ENCODE peak calls at places on chromosomes 3 and 15, in six cellular contexts. E is upper lobe of left lung, S is H1, H is A549, O is K562, G is transverse colon. Q is an unnamed sample.

GRCh38 chr15:63389902-63390301 is 8.3 kb upstream of the CA12 start:
- DNase-seq in G (peak; percentile 96), E (no peak), H (no peak), S (no peak), O (peak; percentile 31), Q (peak; percentile 37)

GRCh38 chr3:151351216-151351615 is 21.9 kb upstream of the P2RY13 start:
- DNase-seq in O (no peak), H (no peak), S (no peak), E (no peak), G (no peak), Q (no peak)

GRCh38 chr3:156599475-156599874 is 44.6 kb upstream of the SSR3 start:
- DNase-seq in O (no peak), S (no peak), G (no peak), H (no peak), E (no peak), Q (no peak)

GRCh38 chr3:136070953-136071949 is 105.7 kb downstream of the PPP2R3A start:
- DNase-seq in E (no peak), O (no peak), G (no peak), H (no peak), S (no peak), Q (no peak)

GRCh38 chr3:47022540-47023161 is 43.2 kb downstream of the NBEAL2 start:
- DNase-seq in E (no peak), S (no peak), G (peak; percentile 71), H (no peak), O (no peak), Q (peak; percentile 34)

GRCh38 chr3:120496278-120496975 is 45.6 kb upstream of the FSTL1 start:
- DNase-seq in G (no peak), O (no peak), H (peak; percentile 15), S (no peak), E (no peak), Q (no peak)

GRCh38 chr3:32431481-32431880 is 39.8 kb downstream of the CMTM7 start:
- DNase-seq in S (peak; percentile 26), G (no peak), E (no peak), H (no peak), O (no peak), Q (no peak)

GRCh38 chr15:62469874-62470688 is 305.0 kb upstream of the C2CD4B start:
- DNase-seq in E (no peak), S (no peak), O (no peak), G (no peak), H (no peak), Q (no peak)

GRCh38 chr3:165355316-165355715 is 159.1 kb upstream of the SLITRK3 start:
- DNase-seq in S (no peak), O (no peak), G (no peak), E (no peak), H (no peak), Q (no peak)

GRCh38 chr15:71780349-71780976 is 29.9 kb upstream of the NR2E3 start:
- DNase-seq in G (peak; percentile 23), E (peak; percentile 40), S (no peak), H (peak; percentile 84), O (peak; percentile 54), Q (peak; percentile 27)

GRCh38 chr3:100953103-100953502 is 40.1 kb downstream of the ABI3BP start:
- DNase-seq in H (no peak), S (no peak), E (no peak), G (no peak), O (no peak), Q (no peak)

GRCh38 chr3:169305460-169305859 is 358.1 kb downstream of the MECOM start:
- DNase-seq in H (no peak), O (no peak), S (no peak), E (no peak), G (peak; percentile 61), Q (no peak)

GRCh38 chr3:125694761-125695294 is 99.5 kb upstream of the OSBPL11 start:
- DNase-seq in O (no peak), H (no peak), G (no peak), E (no peak), S (no peak), Q (no peak)

GRCh38 chr3:55481067-55481917 is 5.8 kb downstream of the WNT5A start:
- DNase-seq in S (peak; percentile 62), H (no peak), O (no peak), G (no peak), E (peak; percentile 85), Q (peak; percentile 70)

GRCh38 chr15:75059607-75060006 is 36.2 kb downstream of the PPCDC start:
- DNase-seq in O (no peak), E (no peak), S (no peak), H (no peak), G (no peak), Q (no peak)

GRCh38 chr3:142278451-142278850 is 53.1 kb upstream of the GK5 start:
- DNase-seq in H (no peak), E (no peak), S (no peak), G (no peak), O (no peak), Q (no peak)

GRCh38 chr3:24496529-24497482 is 2.2 kb upstream of the THRB start:
- DNase-seq in E (peak; percentile 10), G (peak; percentile 77), H (peak; percentile 81), O (peak; percentile 67), S (peak; percentile 73), Q (peak; percentile 68)

GRCh38 chr3:155241559-155241958 is 51.9 kb downstream of the STRIT1 start:
- DNase-seq in H (no peak), S (no peak), E (no peak), G (no peak), O (no peak), Q (no peak)

GRCh38 chr3:193897288-193897687 is 238.7 kb upstream of the HES1 start:
- DNase-seq in O (peak; percentile 59), G (no peak), H (no peak), S (no peak), E (no peak), Q (peak; percentile 79)

GRCh38 chr3:30344288-30344687 is 262.1 kb upstream of the TGFBR2 start:
- DNase-seq in S (no peak), H (no peak), G (no peak), O (no peak), E (no peak), Q (no peak)

GRCh38 chr15:53447053-53447574 is 312.3 kb downstream of the WDR72 start:
- DNase-seq in O (no peak), E (no peak), S (no peak), G (no peak), H (no peak), Q (no peak)

GRCh38 chr3:4856136-4856535 is 123.1 kb upstream of the BHLHE40 start:
- DNase-seq in E (no peak), O (no peak), S (no peak), H (no peak), G (no peak), Q (no peak)
- TF ChIP-seq EP300 in E (no peak), O (no peak), S (no peak), H (no peak), G (no peak), Q (no peak)

GRCh38 chr3:171796625-171797264 is 13.5 kb downstream of the PLD1 start:
- DNase-seq in O (no peak), H (no peak), G (no peak), S (no peak), E (no peak), Q (no peak)

GRCh38 chr3:171799501-171799900 is 10.8 kb downstream of the PLD1 start:
- DNase-seq in H (no peak), S (no peak), G (no peak), E (no peak), O (no peak), Q (no peak)

GRCh38 chr3:171797873-171798272 is 12.4 kb downstream of the PLD1 start:
- DNase-seq in O (no peak), G (no peak), S (no peak), E (no peak), H (no peak), Q (no peak)

GRCh38 chr3:171801738-171802600 is 8.3 kb downstream of the PLD1 start:
- DNase-seq in H (no peak), G (no peak), O (no peak), E (no peak), S (no peak), Q (no peak)

GRCh38 chr3:171797265-171797679 is 13.0 kb downstream of the PLD1 start:
- DNase-seq in S (no peak), E (no peak), G (no peak), H (no peak), O (no peak), Q (no peak)
- H3K4me1 ChIP-seq in S (no peaks in the 10 kb centered on the region), E (peaks cover 6% of the 10 kb centered on the region), G (peaks cover 14% of the 10 kb centered on the region), H (peaks cover 38% of the 10 kb centered on the region), O (peaks cover 38% of the 10 kb centered on the region), Q (peaks cover 10% of the 10 kb centered on the region)

DNA sequence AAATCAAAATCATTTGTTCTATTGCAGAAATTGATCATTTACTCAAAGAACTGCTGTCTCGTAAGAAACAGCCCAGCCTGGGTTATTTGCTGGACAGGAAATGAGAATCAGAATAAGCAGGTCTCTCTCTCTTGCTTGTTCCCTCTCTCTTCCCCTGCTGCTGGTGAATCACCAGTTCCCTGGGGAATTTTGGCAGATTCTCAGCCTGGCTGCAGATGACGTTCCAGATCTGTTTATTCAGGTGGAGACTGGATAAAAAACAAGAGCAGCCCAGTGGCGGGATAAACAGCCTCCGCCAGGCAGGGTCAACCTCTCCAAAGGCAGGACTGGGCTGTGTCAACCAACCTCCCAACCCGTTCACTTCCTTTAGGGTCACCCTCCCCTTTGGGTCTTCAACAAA is 72.1 kb downstream of the LRIG1 start:
- DNase-seq in O (no peak), G (peak; percentile 66), S (no peak), E (no peak), H (peak; percentile 32), Q (peak; percentile 84)
- H3K4me3 ChIP-seq in O (no peak overlapping the region), G (no peak overlapping the region), S (no peak overlapping the region), E (no peak overlapping the region), H (no peak overlapping the region), Q (no peak overlapping the region)

GRCh38 chr3:9141903-9142302 is 107.5 kb downstream of the SRGAP3 start:
- DNase-seq in S (no peak), E (no peak), H (no peak), G (no peak), O (no peak), Q (no peak)
- TF ChIP-seq EP300 in S (no peak), E (no peak), H (no peak), G (no peak), O (no peak), Q (no peak)

DNA sequence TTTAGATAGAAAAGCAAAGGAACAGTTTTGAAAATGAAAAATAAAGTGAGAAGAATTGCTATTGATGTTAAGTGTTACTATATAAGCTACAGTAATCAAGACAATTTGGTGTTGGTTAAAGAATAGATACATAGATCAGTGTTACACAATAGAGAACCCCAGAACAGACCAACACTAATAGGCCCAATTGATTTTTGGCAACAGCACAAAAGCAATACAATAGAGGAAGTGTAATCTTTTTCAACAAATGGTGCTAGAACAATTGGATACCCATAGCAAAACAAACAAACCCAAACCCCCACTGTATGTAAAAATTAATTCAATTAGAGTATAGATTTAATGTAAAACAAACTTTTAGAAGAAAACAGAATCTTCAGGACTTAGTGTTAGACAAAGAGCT is 61.8 kb downstream of the ATP11B start:
- DNase-seq in E (no peak), G (no peak), H (no peak), O (no peak), S (no peak), Q (no peak)
- H3K4me1 ChIP-seq in E (no peaks in the 10 kb centered on the region), G (no peaks in the 10 kb centered on the region), H (no peaks in the 10 kb centered on the region), O (no peaks in the 10 kb centered on the region), S (no peaks in the 10 kb centered on the region), Q (no peaks in the 10 kb centered on the region)

Q was measured in ovary.